ENCODE peak calls at places on chromosomes 3 and 15, in four cellular contexts. X is tibial artery; Q is HS-5; C is activated CD4-positive, alpha-beta T cell treated with anti-CD3 and anti-CD28 coated beads, Interleukin-2, amount 50 U/mL, for 1 hour. F is an unnamed sample.

GRCh38 chr15:73751896-73752816 is 995 bp downstream of the INSYN1 start:
- DNase-seq in X (no peak), C (no peak), Q (no peak), F (no peak)

GRCh38 chr3:171753665-171754408 is 56.4 kb downstream of the PLD1 start:
- DNase-seq in X (no peak), Q (no peak), C (no peak), F (no peak)

GRCh38 chr3:108327168-108327567 is 30.8 kb downstream of the HHLA2 start:
- DNase-seq in X (no peak), C (no peak), Q (no peak), F (no peak)

GRCh38 chr3:15268033-15268631 is 62.1 kb downstream of the CAPN7 start:
- DNase-seq in X (peak; percentile 90), C (peak; percentile 85), Q (peak; percentile 39), F (peak; percentile 75)

GRCh38 chr15:34794590-34795206 is 651 bp downstream of the ACTC1 start:
- DNase-seq in Q (no peak), C (no peak), X (no peak), F (no peak)

GRCh38 chr3:65376426-65376825 is 662.3 kb downstream of the MAGI1 start:
- DNase-seq in C (no peak), Q (no peak), X (no peak), F (no peak)

GRCh38 chr15:38474155-38474757 is 20.3 kb downstream of the FAM98B start:
- DNase-seq in Q (no peak), C (peak; percentile 12), X (no peak), F (no peak)

GRCh38 chr15:89912145-89912673 is 543 bp downstream of the ARPIN start:
- DNase-seq in Q (no peak), C (no peak), X (peak; percentile 44), F (no peak)

GRCh38 chr3:151047636-151048035 is 37.8 kb upstream of the MED12L start:
- DNase-seq in Q (no peak), X (no peak), C (no peak), F (no peak)

GRCh38 chr3:45607790-45608189 is 13.2 kb downstream of the LIMD1 start:
- DNase-seq in Q (peak; percentile 77), C (no peak), X (no peak), F (no peak)

GRCh38 chr15:70826634-70827033 is 27.3 kb downstream of the LARP6 start:
- DNase-seq in Q (peak; percentile 76), C (no peak), X (peak; percentile 85), F (no peak)

GRCh38 chr15:74776851-74777768 is 4.8 kb upstream of the CSK start:
- DNase-seq in C (peak; percentile 50), Q (no peak), X (no peak), F (peak; percentile 50)

GRCh38 chr3:126811530-126811929 is 107.5 kb downstream of the CHCHD6 start:
- DNase-seq in X (no peak), C (no peak), Q (no peak), F (no peak)

F was measured in activated T-helper 2 cell treated with anti-CD3 and anti-CD28 coated beads, Interferon-gamma antibody, Interleukin-2, Interleukin-4, amounts not matched to agents 10 μg/mL and 5 μg/mL and 100 μg/mL, durations not matched to agents 14 hours and 24 hours and 36 hours.